ENCODE peak calls at places on chromosome 3, in four cellular contexts. One of them, this sample, is unnamed.

GRCh38 chr3:4528802-4529201 is 35.7 kb downstream of the ITPR1 start:
- DNase-seq in colonic mucosa: no peak
- DNase-seq in neuronal stem cell: no peak
- DNase-seq in HepG2: no peak
- DNase-seq in this sample: no peak

GRCh38 chr3:195880037-195880431 is 28.3 kb downstream of the TNK2 start:
- DNase-seq in colonic mucosa: no peak
- DNase-seq in neuronal stem cell: no peak
- DNase-seq in HepG2: no peak
- DNase-seq in this sample: no peak

GRCh38 chr3:75978686-75979085 is 193.3 kb upstream of the ZNF717 start:
- DNase-seq in colonic mucosa: no peak
- DNase-seq in neuronal stem cell: no peak
- DNase-seq in HepG2: no peak
- DNase-seq in this sample: no peak

GRCh38 chr3:101189786-101190185 is 130.6 kb downstream of the IMPG2 start:
- DNase-seq in colonic mucosa: no peak
- DNase-seq in neuronal stem cell: no peak
- DNase-seq in HepG2: no peak
- DNase-seq in this sample: no peak

GRCh38 chr3:54670269-54671000 is 257.4 kb downstream of the LRTM1 start:
- DNase-seq in colonic mucosa: peak; percentile 31
- DNase-seq in neuronal stem cell: no peak
- DNase-seq in HepG2: no peak
- DNase-seq in this sample: no peak

GRCh38 chr3:72821170-72821781 is 27.0 kb downstream of the SHQ1 start:
- DNase-seq in colonic mucosa: peak; percentile 77
- DNase-seq in neuronal stem cell: no peak
- DNase-seq in HepG2: no peak
- DNase-seq in this sample: no peak

GRCh38 chr3:27171113-27171512 is 198.1 kb downstream of the NEK10 start:
- DNase-seq in colonic mucosa: no peak
- DNase-seq in neuronal stem cell: no peak
- DNase-seq in HepG2: no peak
- DNase-seq in this sample: no peak

GRCh38 chr3:64925575-64925974 is 237.8 kb upstream of the ADAMTS9 start:
- DNase-seq in colonic mucosa: no peak
- DNase-seq in neuronal stem cell: no peak
- DNase-seq in HepG2: no peak
- DNase-seq in this sample: no peak

GRCh38 chr3:113873814-113874526 is 35.4 kb downstream of the GRAMD1C start:
- DNase-seq in colonic mucosa: no peak
- DNase-seq in neuronal stem cell: no peak
- DNase-seq in HepG2: peak; percentile 67
- DNase-seq in this sample: no peak

GRCh38 chr3:173823911-173824460 is 426.4 kb downstream of the NLGN1 start:
- DNase-seq in colonic mucosa: no peak
- DNase-seq in neuronal stem cell: no peak
- DNase-seq in HepG2: no peak
- DNase-seq in this sample: no peak

GRCh38 chr3:194671511-194671899 is 486 bp downstream of the LSG1 start:
- DNase-seq in colonic mucosa: no peak
- DNase-seq in neuronal stem cell: no peak
- DNase-seq in HepG2: peak; percentile 28
- DNase-seq in this sample: no peak

GRCh38 chr3:117355566-117355965 is 646.0 kb downstream of the TUSC7 start:
- DNase-seq in colonic mucosa: peak; percentile 20
- DNase-seq in neuronal stem cell: no peak
- DNase-seq in HepG2: peak; percentile 2
- DNase-seq in this sample: no peak

GRCh38 chr3:138049157-138049919 is 39.4 kb downstream of the CLDN18 start:
- DNase-seq in colonic mucosa: no peak
- DNase-seq in neuronal stem cell: no peak
- DNase-seq in HepG2: no peak
- DNase-seq in this sample: no peak

GRCh38 chr3:124699033-124699432 is 31.2 kb upstream of the UMPS start:
- DNase-seq in colonic mucosa: no peak
- DNase-seq in neuronal stem cell: no peak
- DNase-seq in HepG2: peak; percentile 56
- DNase-seq in this sample: no peak

GRCh38 chr3:124699686-124700396 is 30.4 kb upstream of the UMPS start:
- DNase-seq in colonic mucosa: no peak
- DNase-seq in neuronal stem cell: no peak
- DNase-seq in HepG2: peak; percentile 98
- DNase-seq in this sample: no peak

GRCh38 chr3:124700880-124701684 is 29.2 kb upstream of the UMPS start:
- DNase-seq in colonic mucosa: no peak
- DNase-seq in neuronal stem cell: no peak
- DNase-seq in HepG2: peak; percentile 99
- DNase-seq in this sample: no peak

GRCh38 chr3:124702950-124703349 is 27.3 kb upstream of the UMPS start:
- DNase-seq in colonic mucosa: no peak
- DNase-seq in neuronal stem cell: no peak
- DNase-seq in HepG2: no peak
- DNase-seq in this sample: no peak

GRCh38 chr3:124701687-124702086 is 28.6 kb upstream of the UMPS start:
- DNase-seq in colonic mucosa: no peak
- DNase-seq in neuronal stem cell: no peak
- DNase-seq in HepG2: peak; percentile 16
- DNase-seq in this sample: no peak
- H3K27ac ChIP-seq in colonic mucosa: no peak overlapping the region
- H3K27ac ChIP-seq in neuronal stem cell: no peak overlapping the region
- H3K27ac ChIP-seq in HepG2: peak overlapping the region; percentile 98
- H3K27ac ChIP-seq in this sample: no peak overlapping the region

GRCh38 chr3:48042071-48042760 is 26.0 kb upstream of the MAP4 start:
- DNase-seq in colonic mucosa: no peak
- DNase-seq in neuronal stem cell: no peak
- DNase-seq in HepG2: no peak
- DNase-seq in this sample: no peak

GRCh38 chr3:48034000-48034516 is 17.8 kb upstream of the MAP4 start:
- DNase-seq in colonic mucosa: no peak
- DNase-seq in neuronal stem cell: no peak
- DNase-seq in HepG2: peak; percentile 59
- DNase-seq in this sample: no peak

GRCh38 chr3:48039487-48040190 is 23.4 kb upstream of the MAP4 start:
- DNase-seq in colonic mucosa: no peak
- DNase-seq in neuronal stem cell: peak; percentile 72
- DNase-seq in HepG2: peak; percentile 97
- DNase-seq in this sample: no peak

DNA sequence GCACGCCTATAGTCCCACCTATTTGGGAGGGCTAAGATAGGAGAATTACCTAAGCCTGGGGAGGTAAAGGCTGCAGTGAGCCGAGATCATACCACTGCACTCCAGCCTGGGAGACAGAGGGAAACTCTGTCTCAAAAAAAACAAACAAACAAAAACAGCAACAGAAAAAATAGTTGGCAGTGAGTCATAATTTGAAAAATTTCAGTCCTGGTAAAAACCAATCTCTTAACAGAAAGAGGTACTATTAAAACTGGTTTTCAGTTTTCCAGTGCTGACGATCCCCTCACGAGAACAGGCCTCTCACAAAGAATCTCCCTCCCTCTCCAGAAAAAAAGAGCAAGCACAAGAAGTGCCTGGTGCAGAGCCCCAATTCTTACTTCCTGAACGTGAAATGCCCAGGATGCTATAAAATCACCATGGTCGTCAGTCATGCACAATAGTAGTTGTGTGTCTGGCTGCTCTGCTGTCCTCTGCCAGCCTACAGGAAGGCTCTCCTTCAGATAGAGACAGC is 22.8 kb upstream of the MAP4 start:
- DNase-seq in colonic mucosa: no peak
- DNase-seq in neuronal stem cell: no peak
- DNase-seq in HepG2: peak; percentile 30
- DNase-seq in this sample: no peak
- H3K9ac ChIP-seq in colonic mucosa: no peak overlapping the region
- H3K9ac ChIP-seq in neuronal stem cell: no peak overlapping the region
- H3K9ac ChIP-seq in HepG2: peak overlapping the region; percentile 89
- H3K9ac ChIP-seq in this sample: no peak overlapping the region

DNA sequence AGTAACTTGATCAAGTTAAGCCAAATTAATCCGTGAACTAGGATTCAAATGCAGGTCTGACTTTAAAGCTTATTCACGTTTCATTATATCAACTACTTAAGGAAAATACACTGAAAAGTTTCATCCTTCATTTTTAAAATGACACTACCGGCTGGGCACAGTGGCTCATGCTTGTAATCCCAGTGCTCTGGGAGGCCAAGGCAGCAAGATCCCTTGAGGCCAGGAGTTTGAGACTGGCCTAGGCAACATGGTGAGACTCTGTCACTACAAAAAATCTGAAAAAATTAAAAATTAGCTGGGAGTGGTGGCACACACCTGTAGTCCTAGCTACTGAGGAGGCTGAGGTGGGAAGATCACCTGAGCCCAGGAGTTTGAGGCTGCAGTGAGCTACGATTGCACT is 3.7 kb downstream of the RUBCN start:
- DNase-seq in colonic mucosa: no peak
- DNase-seq in neuronal stem cell: no peak
- DNase-seq in HepG2: no peak
- DNase-seq in this sample: no peak
- H3K27ac ChIP-seq in colonic mucosa: no peak overlapping the region
- H3K27ac ChIP-seq in neuronal stem cell: no peak overlapping the region
- H3K27ac ChIP-seq in HepG2: no peak overlapping the region
- H3K27ac ChIP-seq in this sample: no peak overlapping the region

GRCh38 chr3:23749589-23749988 is 56.2 kb upstream of the UBE2E1 start:
- DNase-seq in colonic mucosa: no peak
- DNase-seq in neuronal stem cell: no peak
- DNase-seq in HepG2: no peak
- DNase-seq in this sample: no peak

GRCh38 chr3:23750573-23751484 is 54.9 kb upstream of the UBE2E1 start:
- DNase-seq in colonic mucosa: no peak
- DNase-seq in neuronal stem cell: no peak
- DNase-seq in HepG2: no peak
- DNase-seq in this sample: no peak

GRCh38 chr3:23747841-23748240 is 57.9 kb upstream of the UBE2E1 start:
- DNase-seq in colonic mucosa: no peak
- DNase-seq in neuronal stem cell: no peak
- DNase-seq in HepG2: no peak
- DNase-seq in this sample: no peak

GRCh38 chr3:23746473-23746872 is 59.3 kb upstream of the UBE2E1 start:
- DNase-seq in colonic mucosa: no peak
- DNase-seq in neuronal stem cell: no peak
- DNase-seq in HepG2: no peak
- DNase-seq in this sample: no peak

DNA sequence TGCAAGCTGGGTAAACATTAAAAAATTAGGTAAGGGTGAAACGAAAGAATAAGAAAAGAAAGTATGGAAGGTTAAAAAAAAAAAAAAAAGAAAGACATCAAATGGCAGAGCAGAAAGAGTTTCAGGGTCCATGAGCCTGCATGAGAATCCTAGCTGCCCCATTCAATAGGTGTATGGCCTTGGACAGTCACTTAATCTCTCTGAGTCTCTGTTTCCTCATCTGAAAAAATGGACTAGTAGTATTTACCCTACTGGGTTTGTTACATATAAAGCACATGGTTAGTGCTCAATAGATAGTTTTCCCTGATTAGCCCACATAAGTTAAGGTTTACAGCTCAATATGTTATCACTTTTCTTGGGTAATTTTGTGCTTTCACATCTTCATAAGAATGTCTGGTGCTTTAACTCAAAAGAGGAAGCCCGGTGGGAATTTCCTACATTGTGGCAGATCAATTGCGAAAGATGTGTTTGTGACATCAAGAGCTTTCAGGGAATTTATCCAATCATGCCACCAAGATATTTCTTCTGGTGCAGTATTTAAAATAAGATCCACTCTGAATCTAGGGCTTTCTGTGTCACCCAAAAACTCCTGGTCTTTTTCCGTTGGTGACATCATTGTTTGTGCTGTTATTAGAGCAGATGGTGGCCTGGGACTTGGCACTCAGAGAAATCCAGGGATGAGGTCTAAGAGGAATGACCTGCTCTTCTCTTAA is 57.2 kb upstream of the UBE2E1 start:
- DNase-seq in colonic mucosa: no peak
- DNase-seq in neuronal stem cell: no peak
- DNase-seq in HepG2: no peak
- DNase-seq in this sample: no peak
- H3K9ac ChIP-seq in colonic mucosa: no peak overlapping the region
- H3K9ac ChIP-seq in neuronal stem cell: no peak overlapping the region
- H3K9ac ChIP-seq in HepG2: no peak overlapping the region
- H3K9ac ChIP-seq in this sample: no peak overlapping the region

GRCh38 chr3:51190827-51191226 is 194.3 kb upstream of the MANF start:
- DNase-seq in colonic mucosa: no peak
- DNase-seq in neuronal stem cell: no peak
- DNase-seq in HepG2: no peak
- DNase-seq in this sample: no peak
- H3K27ac ChIP-seq in colonic mucosa: no peak overlapping the region
- H3K27ac ChIP-seq in neuronal stem cell: no peak overlapping the region
- H3K27ac ChIP-seq in HepG2: no peak overlapping the region
- H3K27ac ChIP-seq in this sample: no peak overlapping the region